ENCODE peak calls at places on chromosomes 5 and 9, in seven cellular contexts. M is H54, F is heart left ventricle, P is tibial nerve, G is A549, I is body of pancreas, W is testis. D is an unnamed sample.

GRCh38 chr5:124655211-124655880 is 91.1 kb downstream of the ZNF608 start:
- DNase-seq in P (no peak), I (no peak), W (no peak), M (no peak), F (no peak), G (peak), D (no peak)

GRCh38 chr9:131111186-131111853 is 14.1 kb upstream of the NUP214 start:
- DNase-seq in M (no peak), P (no peak), F (no peak), W (no peak), I (no peak), G (no peak), D (no peak)

GRCh38 chr9:89497978-89498844 is at the start of gene SEMA4D:
- DNase-seq in F (peak), M (peak), W (peak), P (peak), I (peak), G (peak), D (peak)

GRCh38 chr5:113652161-113652560 is 138.7 kb downstream of the YTHDC2 start:
- DNase-seq in M (no peak), I (no peak), F (no peak), P (no peak), W (no peak), G (no peak), D (no peak)

GRCh38 chr9:83637389-83637788 is 14.4 kb downstream of the IDNK start:
- DNase-seq in W (no peak), I (no peak), G (no peak), M (no peak), P (no peak), F (no peak), D (no peak)

GRCh38 chr5:612498-613424 is 621 bp downstream of the CEP72 start:
- DNase-seq in W (peak), M (peak), I (no peak), F (no peak), P (no peak), G (peak), D (no peak)

GRCh38 chr5:170534177-170534576 is 30.4 kb downstream of the KCNIP1 start:
- DNase-seq in W (no peak), F (no peak), I (no peak), M (no peak), G (no peak), P (no peak), D (no peak)

GRCh38 chr5:106311230-106311629 is 1359.5 kb downstream of the EFNA5 start:
- DNase-seq in F (no peak), W (no peak), M (no peak), I (no peak), P (peak), G (no peak), D (no peak)

GRCh38 chr9:106868565-106868964 is 5.6 kb downstream of the ZNF462 start:
- DNase-seq in I (no peak), F (peak), W (no peak), M (no peak), P (peak), G (no peak), D (no peak)

GRCh38 chr5:75167345-75167744 is 69.3 kb downstream of the ANKRD31 start:
- DNase-seq in M (peak), G (peak), I (no peak), F (no peak), P (no peak), W (no peak), D (no peak)

GRCh38 chr5:133962131-133962530 is 6.3 kb downstream of the C5orf15 start:
- DNase-seq in W (no peak), P (no peak), G (no peak), F (no peak), I (no peak), M (no peak), D (no peak)

GRCh38 chr9:36980148-36980974 is 53.7 kb downstream of the PAX5 start:
- DNase-seq in G (peak), W (no peak), F (no peak), I (no peak), M (no peak), P (no peak), D (no peak)

GRCh38 chr9:129886226-129887174 is 51.2 kb downstream of the USP20 start:
- DNase-seq in I (no peak), M (no peak), G (no peak), P (no peak), W (peak), F (no peak), D (no peak)

GRCh38 chr5:158560170-158560569 is 539.5 kb downstream of the EBF1 start:
- DNase-seq in W (no peak), M (no peak), F (peak), P (no peak), G (no peak), I (no peak), D (peak)

GRCh38 chr9:109213300-109214121 is 46.5 kb upstream of the FRRS1L start:
- DNase-seq in W (no peak), I (no peak), G (no peak), F (peak), P (no peak), M (no peak), D (no peak)

GRCh38 chr9:133844876-133845658 is 106.9 kb upstream of the SARDH start:
- DNase-seq in I (peak), M (no peak), P (peak), W (peak), G (no peak), F (peak), D (no peak)

DNA sequence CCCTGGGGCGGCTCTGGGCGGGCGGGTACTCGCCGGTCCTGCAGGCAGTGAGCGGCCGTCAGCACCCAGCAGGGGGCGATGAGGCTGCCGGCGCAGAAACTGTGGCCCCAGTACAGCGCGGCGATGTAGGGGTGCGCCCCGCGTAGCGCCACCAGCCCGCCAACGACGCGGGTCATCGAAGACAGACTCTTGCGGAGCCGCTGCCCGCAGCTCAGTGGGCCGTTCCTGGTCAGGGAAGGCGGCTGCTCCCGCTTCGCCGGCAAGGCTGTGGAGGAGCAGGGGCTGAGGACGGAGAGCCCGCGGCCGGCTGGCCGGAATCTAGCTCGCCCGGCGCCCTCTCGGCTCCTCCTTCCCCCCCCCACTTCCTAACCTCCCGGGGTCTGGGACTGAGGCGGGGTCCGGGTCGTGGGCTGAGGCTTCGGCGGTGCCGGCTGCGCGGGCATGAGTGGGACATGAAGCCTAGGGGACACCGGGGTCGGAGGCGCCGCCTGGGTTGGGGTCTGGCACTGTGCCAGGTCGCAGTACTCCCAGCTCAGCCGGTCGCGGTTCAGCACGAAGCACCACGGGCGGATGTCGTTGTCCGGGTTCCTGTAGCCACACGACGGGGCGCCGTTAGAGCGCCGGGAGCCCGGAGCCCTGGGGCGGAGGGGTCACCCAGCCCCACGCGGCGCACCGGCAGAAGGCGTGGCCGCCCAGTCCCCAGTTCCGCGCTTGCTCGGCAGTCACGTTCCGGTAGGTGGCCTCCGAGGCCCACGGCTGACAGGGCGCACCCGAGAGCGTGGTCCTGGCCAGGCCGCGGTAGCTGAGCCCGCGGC is 3.6 kb upstream of the PFN3 start:
- DNase-seq in G (peak), P (peak), I (peak), W (peak), F (peak), M (peak), D (peak)
- TF ChIP-seq POLR2A in G (peak), P (no peak), I (peak), W (no peak), F (no peak), M (peak), D (no peak)

GRCh38 chr9:137620581-137620980 is 1.8 kb downstream of the EHMT1 start:
- DNase-seq in G (no peak), W (no peak), I (no peak), M (no peak), P (no peak), F (no peak), D (no peak)

GRCh38 chr9:137621131-137621757 is 2.4 kb downstream of the EHMT1 start:
- DNase-seq in M (no peak), F (no peak), W (no peak), G (peak), I (no peak), P (no peak), D (no peak)

GRCh38 chr9:137615387-137615871 is 3.4 kb upstream of the EHMT1 start:
- DNase-seq in G (no peak), W (no peak), M (no peak), I (no peak), P (no peak), F (no peak), D (no peak)

GRCh38 chr9:137619240-137620090 is 660 bp downstream of the EHMT1 start:
- DNase-seq in I (peak), P (no peak), F (no peak), M (peak), G (no peak), W (no peak), D (peak)

GRCh38 chr9:137618105-137619067 is at the start of gene EHMT1:
- DNase-seq in W (peak), G (peak), I (peak), M (peak), P (peak), F (peak), D (peak)
- TF ChIP-seq POLR2A in W (no peak), G (peak), I (peak), M (peak), P (peak), F (peak), D (peak)

GRCh38 chr5:109409061-109409843 is 522 bp downstream of the PJA2 start:
- DNase-seq in I (peak), M (peak), F (peak), W (peak), G (peak), P (peak), D (peak)
- TF ChIP-seq POLR2A in I (no peak), M (peak), F (no peak), W (no peak), G (no peak), P (peak), D (peak)

GRCh38 chr5:53601570-53601969 is 41.1 kb downstream of the NDUFS4 start:
- DNase-seq in I (no peak), M (no peak), G (peak), W (no peak), F (no peak), P (no peak), D (no peak)
- TF ChIP-seq POLR2A in I (no peak), M (no peak), G (no peak), W (no peak), F (no peak), P (no peak), D (no peak)

GRCh38 chr5:139648205-139649081 is at the start of gene CXXC5:
- DNase-seq in M (peak), P (peak), W (peak), I (peak), F (peak), G (peak), D (peak)
- TF ChIP-seq POLR2A in M (peak), P (peak), W (no peak), I (peak), F (peak), G (peak), D (peak)

GRCh38 chr9:137305788-137306545 is 3.9 kb upstream of the NRARP start:
- DNase-seq in M (no peak), I (no peak), F (peak), P (no peak), G (no peak), W (no peak), D (no peak)

GRCh38 chr9:137304383-137305059 is 2.5 kb upstream of the NRARP start:
- DNase-seq in W (no peak), G (no peak), I (no peak), F (peak), M (no peak), P (no peak), D (no peak)

GRCh38 chr9:137306546-137307254 is 4.6 kb upstream of the NRARP start:
- DNase-seq in M (no peak), F (peak), I (peak), P (no peak), G (no peak), W (no peak), D (no peak)

GRCh38 chr9:137303893-137304382 is 1.9 kb upstream of the NRARP start:
- DNase-seq in F (peak), G (no peak), P (no peak), M (no peak), I (no peak), W (no peak), D (no peak)

GRCh38 chr9:137305060-137305787 is 3.2 kb upstream of the NRARP start:
- DNase-seq in W (no peak), G (peak), I (peak), P (no peak), F (peak), M (no peak), D (no peak)
- TF ChIP-seq POLR2A in W (no peak), G (no peak), I (peak), P (no peak), F (peak), M (no peak), D (no peak)

GRCh38 chr5:181260720-181261319 is at the start of gene TRIM52:
- DNase-seq in P (peak), M (peak), I (peak), W (peak), G (peak), F (peak), D (peak)
- TF ChIP-seq POLR2A in P (peak), M (peak), I (peak), W (peak), G (peak), F (peak), D (peak)

GRCh38 chr5:79235578-79236363 is at the start of gene JMY:
- DNase-seq in I (peak), P (peak), G (peak), W (peak), F (peak), M (peak), D (peak)
- TF ChIP-seq POLR2A in I (peak), P (peak), G (peak), W (peak), F (peak), M (peak), D (peak)

GRCh38 chr5:73232266-73233041 is 59.5 kb downstream of the TMEM174 start:
- DNase-seq in G (no peak), P (no peak), M (no peak), F (no peak), W (no peak), I (no peak), D (no peak)
- TF ChIP-seq POLR2A in G (no peak), P (no peak), M (no peak), F (no peak), W (no peak), I (no peak), D (no peak)

GRCh38 chr9:120946259-120946658 is 19.7 kb upstream of the TRAF1 start:
- DNase-seq in F (no peak), W (no peak), P (no peak), G (no peak), I (no peak), M (no peak), D (no peak)
- TF ChIP-seq POLR2A in F (no peak), W (no peak), P (no peak), G (no peak), I (no peak), M (no peak), D (no peak)

D was measured in GM12892.